ENCODE peak calls at places on chromosome 22, in nine cellular contexts. Q, N, P, B, Y, S, W, F and E are unnamed samples.

GRCh38 chr22:44732017-44732561 is 20.3 kb upstream of the ARHGAP8 start:
- DNase-seq in N (no peak), B (no peak), W (peak; percentile 38), Y (no peak), Q (no peak), P (no peak), S (no peak), F (no peak), E (no peak)

GRCh38 chr22:28917747-28918543 is 34.6 kb downstream of the ZNRF3 start:
- DNase-seq in Y (peak; percentile 40), N (peak; percentile 70), B (no peak), Q (no peak), S (peak; percentile 7), W (no peak), F (peak; percentile 65), P (no peak), E (no peak)

GRCh38 chr22:48752451-48753380 is 1075.0 kb downstream of the BRD1 start:
- DNase-seq in N (no peak), P (no peak), W (peak; percentile 3), Y (no peak), B (no peak), Q (no peak), F (no peak), S (no peak), E (no peak)

GRCh38 chr22:19679476-19680099 is 34.7 kb upstream of the SEPTIN5 start:
- DNase-seq in Q (peak; percentile 76), P (no peak), W (peak; percentile 89), S (peak; percentile 7), B (peak; percentile 3), F (no peak), Y (peak; percentile 6), N (no peak), E (no peak)

GRCh38 chr22:25702571-25703167 is 39.3 kb upstream of the MYO18B start:
- DNase-seq in Q (no peak), W (no peak), B (no peak), P (peak; percentile 32), N (no peak), Y (no peak), F (no peak), S (no peak), E (no peak)

GRCh38 chr22:31680764-31681624 is 19.0 kb upstream of the PISD start:
- DNase-seq in N (peak; percentile 88), Y (no peak), S (no peak), F (no peak), W (peak; percentile 55), P (no peak), Q (no peak), B (no peak), E (no peak)

GRCh38 chr22:48961705-48962104 is 866.0 kb downstream of the BRD1 start:
- DNase-seq in Y (no peak), F (no peak), Q (no peak), N (no peak), S (no peak), B (no peak), P (no peak), W (no peak), E (no peak)

GRCh38 chr22:50714150-50714549 is 23.9 kb upstream of the ACR start:
- DNase-seq in B (no peak), N (no peak), S (no peak), Q (peak; percentile 33), F (no peak), Y (no peak), P (no peak), W (peak; percentile 50), E (no peak)

GRCh38 chr22:49202226-49202625 is 625.4 kb downstream of the BRD1 start:
- DNase-seq in N (no peak), B (no peak), P (no peak), F (no peak), Y (no peak), S (no peak), W (no peak), Q (peak; percentile 27), E (no peak)

GRCh38 chr22:32823024-32823730 is 21.7 kb downstream of the TIMP3 start:
- DNase-seq in S (peak; percentile 25), B (no peak), F (no peak), Q (no peak), W (no peak), Y (peak; percentile 25), P (no peak), N (peak; percentile 48), E (no peak)

GRCh38 chr22:35523167-35523928 is 17.3 kb upstream of the RASD2 start:
- DNase-seq in B (no peak), P (no peak), W (no peak), F (no peak), N (no peak), Q (no peak), Y (no peak), S (no peak), E (no peak)

GRCh38 chr22:46878549-46878948 is 116.1 kb downstream of the TBC1D22A start:
- DNase-seq in P (no peak), B (no peak), Q (no peak), F (no peak), N (no peak), Y (no peak), S (no peak), W (peak; percentile 77), E (no peak)

GRCh38 chr22:32996702-32997101 is 61.5 kb downstream of the SYN3 start:
- DNase-seq in F (no peak), Q (peak; percentile 85), N (peak; percentile 19), B (no peak), Y (no peak), P (no peak), S (no peak), W (peak; percentile 93), E (no peak)

GRCh38 chr22:44628273-44628672 is 73.7 kb upstream of the PRR5 start:
- DNase-seq in F (no peak), N (no peak), S (no peak), Q (peak; percentile 28), Y (no peak), P (no peak), W (no peak), B (no peak), E (no peak)

GRCh38 chr22:46090631-46091201 is 59.6 kb upstream of the PPARA start:
- DNase-seq in F (no peak), Y (no peak), Q (peak; percentile 19), W (no peak), B (no peak), S (no peak), N (peak; percentile 81), P (no peak), E (no peak)

GRCh38 chr22:37631448-37632173 is 7.9 kb upstream of the SH3BP1 start:
- DNase-seq in P (no peak), F (no peak), Y (no peak), B (peak; percentile 58), Q (no peak), S (no peak), W (no peak), N (no peak), E (no peak)

GRCh38 chr22:37632174-37633081 is 7.0 kb upstream of the SH3BP1 start:
- DNase-seq in Y (no peak), Q (no peak), P (no peak), F (no peak), S (no peak), N (no peak), B (no peak), W (no peak), E (no peak)

GRCh38 chr22:37634505-37635002 is 4.9 kb upstream of the SH3BP1 start:
- DNase-seq in B (no peak), Y (no peak), F (no peak), W (no peak), P (no peak), Q (no peak), N (no peak), S (no peak), E (no peak)

GRCh38 chr22:37633693-37634504 is 5.6 kb upstream of the SH3BP1 start:
- DNase-seq in P (peak; percentile 60), W (peak; percentile 98), S (no peak), Q (peak; percentile 89), Y (peak; percentile 65), F (peak; percentile 61), N (peak; percentile 88), B (peak; percentile 51), E (no peak)

DNA sequence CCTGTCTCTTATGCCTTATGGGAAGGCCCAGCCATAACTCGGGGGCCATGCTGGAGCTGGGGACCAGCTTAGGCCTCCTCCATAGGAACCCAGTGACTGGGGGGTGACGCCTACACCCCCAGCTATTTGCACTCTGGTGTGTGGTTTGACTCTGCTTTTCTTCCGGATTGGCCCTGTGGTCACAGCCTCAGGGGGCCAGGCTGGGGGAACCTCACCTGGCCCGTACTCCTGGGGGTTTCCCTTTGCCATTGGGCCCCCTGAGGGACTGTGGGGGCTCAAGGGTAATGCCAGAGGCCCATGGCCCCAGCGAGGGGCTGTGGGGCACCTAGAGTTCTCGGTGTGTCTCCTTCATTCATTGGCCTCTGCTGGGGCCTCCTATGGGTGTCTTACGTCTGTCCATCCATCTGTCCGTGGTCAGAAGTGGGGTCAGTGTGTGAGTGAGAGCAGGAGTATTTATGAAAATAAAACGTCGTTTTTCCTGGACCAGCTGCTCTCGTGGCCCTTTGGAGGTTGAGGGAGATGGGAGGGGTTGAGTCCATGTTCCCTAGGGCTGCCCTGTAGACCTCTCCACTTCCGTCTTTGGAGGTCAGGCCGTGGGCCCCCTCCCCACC is 6.3 kb upstream of the SH3BP1 start:
- DNase-seq in N (no peak), W (no peak), Y (no peak), Q (no peak), B (peak; percentile 70), P (peak; percentile 74), S (no peak), F (no peak), E (no peak)
- H3K4me1 ChIP-seq in N (peaks cover 30% of the 10 kb centered on the region), W (peaks cover 14% of the 10 kb centered on the region), Y (peaks cover 30% of the 10 kb centered on the region), Q (peaks cover 59% of the 10 kb centered on the region), B (peaks cover 77% of the 10 kb centered on the region), P (peaks cover 63% of the 10 kb centered on the region), S (no peaks in the 10 kb centered on the region), F (peaks cover 27% of the 10 kb centered on the region), E (peaks cover 66% of the 10 kb centered on the region)

GRCh38 chr22:24588370-24588755 is 4.5 kb downstream of the LRRC75B start:
- DNase-seq in F (no peak), Y (no peak), S (no peak), B (no peak), P (no peak), W (peak; percentile 77), Q (no peak), N (peak; percentile 15), E (no peak)
- H3K4me1 ChIP-seq in F (peaks cover 7% of the 10 kb centered on the region), Y (no peaks in the 10 kb centered on the region), S (peaks cover 7% of the 10 kb centered on the region), B (no peaks in the 10 kb centered on the region), P (no peaks in the 10 kb centered on the region), W (no peaks in the 10 kb centered on the region), Q (peaks cover 20% of the 10 kb centered on the region), N (peaks cover 5% of the 10 kb centered on the region), E (peaks cover 8% of the 10 kb centered on the region)

DNA sequence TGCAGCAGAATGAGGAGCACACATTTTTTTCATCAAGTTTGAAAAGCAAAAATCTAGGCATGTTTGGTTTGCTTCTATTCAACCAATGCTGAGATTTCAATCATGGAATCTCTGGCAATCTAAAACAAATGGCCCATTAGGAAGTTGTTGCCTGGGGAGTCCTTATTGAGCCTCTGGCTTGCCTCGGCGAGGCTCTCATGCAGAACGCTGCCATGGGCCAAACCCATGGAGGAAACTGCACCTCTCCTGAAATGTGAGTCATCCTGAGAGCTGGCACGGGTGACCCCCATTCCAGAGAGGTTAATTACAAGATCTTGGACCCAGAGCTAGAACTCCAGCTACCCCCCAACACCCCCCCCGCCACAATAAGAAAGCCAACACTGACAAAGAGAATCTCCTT is 80.7 kb downstream of the MN1 start:
- DNase-seq in S (no peak), B (no peak), Y (no peak), W (no peak), F (no peak), P (no peak), Q (no peak), N (no peak), E (no peak)
- H3K4me1 ChIP-seq in S (peaks cover 21% of the 10 kb centered on the region), B (no peaks in the 10 kb centered on the region), Y (no peaks in the 10 kb centered on the region), W (peaks cover 12% of the 10 kb centered on the region), F (peaks cover 26% of the 10 kb centered on the region), P (no peaks in the 10 kb centered on the region), Q (peaks cover 15% of the 10 kb centered on the region), N (peaks cover 4% of the 10 kb centered on the region), E (no peaks in the 10 kb centered on the region)

GRCh38 chr22:37310075-37310606 is 27.8 kb downstream of the CYTH4 start:
- DNase-seq in F (no peak), B (no peak), N (no peak), W (no peak), P (no peak), S (no peak), Y (no peak), Q (no peak), E (no peak)
- H3K4me1 ChIP-seq in F (peaks cover 8% of the 10 kb centered on the region), B (peaks cover 72% of the 10 kb centered on the region), N (peaks cover 28% of the 10 kb centered on the region), W (peaks cover 7% of the 10 kb centered on the region), P (peaks cover 80% of the 10 kb centered on the region), S (peaks cover 54% of the 10 kb centered on the region), Y (peaks cover 58% of the 10 kb centered on the region), Q (peaks cover 77% of the 10 kb centered on the region), E (peaks cover 74% of the 10 kb centered on the region)